ENCODE peak calls at places on chromosomes 13 and 19, in four cellular contexts. W is K562, E is GM12878, Y is HepG2. S is an unnamed sample.

GRCh38 chr13:41788552-41788951 is 172.4 kb downstream of the VWA8 start:
- DNase-seq in Y (no peak), E (no peak), W (no peak), S (no peak)

GRCh38 chr19:3670258-3670795 is 29.9 kb downstream of the PIP5K1C start:
- DNase-seq in Y (no peak), E (no peak), W (peak), S (no peak)

GRCh38 chr13:73223372-73223781 is 164.6 kb downstream of the KLF5 start:
- DNase-seq in W (no peak), Y (no peak), E (peak), S (no peak)

GRCh38 chr19:42683917-42684513 is 56.3 kb downstream of the PSG3 start:
- DNase-seq in W (peak), E (no peak), Y (peak), S (peak)

GRCh38 chr13:107845911-107846310 is 369.4 kb downstream of the LIG4 start:
- DNase-seq in Y (no peak), E (no peak), W (no peak), S (no peak)

GRCh38 chr13:99374994-99375805 is 68.0 kb upstream of the GPR183 start:
- DNase-seq in E (no peak), Y (no peak), W (no peak), S (peak)

GRCh38 chr13:29540799-29541198 is 54.7 kb downstream of the SLC7A1 start:
- DNase-seq in E (no peak), W (no peak), Y (no peak), S (no peak)

GRCh38 chr19:719081-719512 is 10.4 kb downstream of the PALM start:
- DNase-seq in E (no peak), W (peak), Y (peak), S (no peak)

GRCh38 chr13:101152184-101152583 is 264.1 kb downstream of the NALCN start:
- DNase-seq in Y (no peak), E (no peak), W (no peak), S (no peak)

GRCh38 chr13:37418490-37418889 is 180.1 kb downstream of the POSTN start:
- DNase-seq in Y (no peak), E (no peak), W (no peak), S (no peak)

GRCh38 chr13:112625698-112626097 is 37.7 kb upstream of the TUBGCP3 start:
- DNase-seq in Y (no peak), W (no peak), E (no peak), S (no peak)

GRCh38 chr13:112622375-112622774 is 34.4 kb upstream of the TUBGCP3 start:
- DNase-seq in E (no peak), W (no peak), Y (no peak), S (no peak)

GRCh38 chr13:112624602-112625430 is 36.9 kb upstream of the TUBGCP3 start:
- DNase-seq in W (no peak), Y (no peak), E (no peak), S (no peak)

GRCh38 chr13:112623051-112623711 is 35.2 kb upstream of the TUBGCP3 start:
- DNase-seq in E (no peak), W (no peak), Y (no peak), S (no peak)

DNA sequence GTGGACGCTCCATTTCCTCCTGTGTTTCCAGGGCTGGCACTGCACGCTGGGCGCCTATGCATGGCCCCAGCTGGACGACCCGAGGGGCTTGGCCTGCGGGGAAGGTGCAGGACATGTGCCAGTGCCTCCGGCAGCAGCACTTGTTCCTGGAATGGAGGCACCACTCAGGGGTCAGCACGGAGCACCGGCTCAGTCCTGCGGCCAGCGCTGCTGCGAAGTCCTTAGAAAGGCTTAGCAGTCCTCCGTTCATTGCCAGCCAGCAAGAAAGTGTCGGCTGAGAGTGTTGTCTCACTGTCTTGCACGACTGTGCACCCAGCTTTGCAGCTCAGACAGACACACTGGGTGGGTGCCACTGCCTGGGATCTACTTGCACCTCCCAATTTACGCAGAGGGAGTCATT is 36.1 kb upstream of the TUBGCP3 start:
- DNase-seq in Y (no peak), E (no peak), W (no peak), S (no peak)
- TF ChIP-seq BRCA1 in Y (no peak), E (no peak), W (no peak), S (no peak)

DNA sequence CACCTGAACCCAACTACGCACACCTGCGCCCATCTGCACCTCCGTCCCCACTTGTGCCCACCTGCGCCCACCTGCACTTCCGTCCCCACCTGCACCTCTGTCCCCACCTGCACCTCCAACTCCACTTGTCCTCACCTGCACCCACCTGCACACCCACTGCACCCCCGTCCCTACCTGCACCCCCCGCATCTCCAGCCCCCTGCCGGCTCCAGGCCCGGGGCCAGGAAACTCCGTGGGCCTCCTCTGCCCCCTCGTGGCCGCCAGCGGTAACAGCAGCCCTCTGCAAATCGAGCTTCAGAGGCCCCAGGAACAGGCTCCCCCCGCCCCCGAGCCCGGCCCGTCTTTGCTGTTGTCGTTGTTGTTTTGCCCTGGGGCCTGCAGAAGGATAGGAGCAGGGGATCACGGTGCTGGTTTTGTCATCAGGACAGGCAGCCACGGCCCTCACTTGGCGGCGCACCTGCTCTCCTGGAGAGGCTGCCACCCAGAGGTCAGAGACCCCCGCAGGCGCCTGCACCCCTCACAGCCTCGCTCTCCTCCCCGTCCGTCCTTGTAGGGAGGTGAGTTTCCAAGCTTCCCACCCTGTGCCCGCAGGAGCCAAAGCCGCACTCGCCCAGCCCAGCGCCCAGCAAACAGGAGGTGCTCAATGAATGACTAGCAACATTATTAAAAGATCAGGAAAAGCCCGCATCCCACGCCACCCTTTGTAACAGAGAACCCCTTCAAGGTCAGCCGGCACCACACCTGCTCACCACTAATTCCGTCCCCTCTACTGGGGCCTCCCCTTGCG is 65.4 kb downstream of the GNG7 start:
- DNase-seq in W (peak), Y (peak), E (no peak), S (peak)
- TF ChIP-seq POLR2AphosphoS5 in W (no peak), Y (no peak), E (no peak), S (no peak)

DNA sequence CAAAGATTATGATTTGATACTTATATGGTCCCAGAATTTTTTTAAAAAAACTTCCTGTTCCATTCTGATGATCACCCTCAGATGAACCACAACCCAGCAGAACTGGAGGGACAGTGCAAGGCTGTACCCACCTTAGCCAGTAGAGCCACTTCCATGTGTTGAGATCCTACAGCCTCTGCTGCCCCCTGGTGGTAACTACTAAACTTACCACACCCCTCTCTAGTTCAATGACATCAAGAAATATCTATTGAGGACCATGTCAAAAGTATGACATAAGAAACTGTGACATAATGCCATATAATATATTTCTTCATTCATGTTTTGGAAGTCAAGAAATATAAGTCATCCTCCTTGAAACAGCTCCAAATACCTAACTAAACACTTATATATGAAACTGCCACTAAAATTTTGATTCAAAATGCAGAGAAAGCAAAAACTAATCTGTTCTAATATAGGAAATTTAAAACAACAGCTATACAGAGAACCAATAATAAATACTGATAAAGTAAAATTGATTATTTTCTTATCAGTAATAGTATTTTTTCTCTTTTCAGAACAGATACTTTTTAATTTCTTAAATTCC is 412.6 kb downstream of the KCTD12 start:
- DNase-seq in Y (peak), W (peak), E (peak), S (peak)
- TF ChIP-seq BRCA1 in Y (no peak), W (no peak), E (no peak), S (no peak)

DNA sequence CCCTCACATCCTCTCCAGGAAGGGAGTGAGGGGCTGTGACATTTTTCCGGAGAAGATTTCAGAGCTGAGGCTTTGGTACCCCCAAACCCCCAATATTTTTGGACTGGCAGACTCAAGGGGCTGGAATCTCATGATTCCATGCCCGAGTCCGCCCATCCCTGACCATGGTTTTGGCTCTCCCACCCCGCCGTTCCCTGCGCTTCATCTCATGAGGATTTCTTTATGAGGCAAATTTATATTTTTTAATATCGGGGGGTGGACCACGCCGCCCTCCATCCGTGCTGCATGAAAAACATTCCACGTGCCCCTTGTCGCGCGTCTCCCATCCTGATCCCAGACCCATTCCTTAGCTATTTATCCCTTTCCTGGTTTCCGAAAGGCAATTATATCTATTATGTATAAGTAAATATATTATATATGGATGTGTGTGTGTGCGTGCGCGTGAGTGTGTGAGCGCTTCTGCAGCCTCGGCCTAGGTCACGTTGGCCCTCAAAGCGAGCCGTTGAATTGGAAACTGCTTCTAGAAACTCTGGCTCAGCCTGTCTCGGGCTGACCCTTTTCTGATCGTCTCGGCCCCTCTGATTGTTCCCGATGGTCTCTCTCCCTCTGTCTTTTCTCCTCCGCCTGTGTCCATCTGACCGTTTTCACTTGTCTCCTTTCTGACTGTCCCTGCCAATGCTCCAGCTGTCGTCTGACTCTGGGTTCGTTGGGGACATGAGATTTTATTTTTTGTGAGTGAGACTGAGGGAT is 6.6 kb downstream of the FOSB start:
- DNase-seq in W (no peak), E (no peak), Y (no peak), S (no peak)
- TF ChIP-seq POLR2AphosphoS5 in W (peak), E (no peak), Y (no peak), S (no peak)

GRCh38 chr19:29843180-29844051 is 31.6 kb downstream of the CCNE1 start:
- DNase-seq in E (no peak), W (peak), Y (no peak), S (no peak)
- TF ChIP-seq BRCA1 in E (no peak), W (no peak), Y (no peak), S (no peak)

GRCh38 chr19:33325920-33326319 is 23.6 kb upstream of the CEBPA start:
- DNase-seq in E (no peak), Y (no peak), W (no peak), S (no peak)
- TF ChIP-seq POLR2AphosphoS5 in E (no peak), Y (no peak), W (no peak), S (no peak)

GRCh38 chr19:18322759-18323460 is at the start of gene LSM4:
- DNase-seq in Y (peak), E (peak), W (peak), S (peak)
- TF ChIP-seq BRCA1 in Y (no peak), E (no peak), W (no peak), S (no peak)